ENCODE peak calls at places on chromosome 6, in nine cellular contexts. W is heart left ventricle, O is fibroblast of mammary gland, X is tibial artery, N is ovary, C is AG09309, R is psoas muscle, G is sigmoid colon, H is brain microvascular endothelial cell. F is an unnamed sample.

GRCh38 chr6:55433446-55434130 is 106.3 kb downstream of the GFRAL start:
- DNase-seq in G (no peak), C (no peak), R (no peak), W (no peak), X (no peak), H (peak), N (no peak), O (peak), F (peak)

GRCh38 chr6:114167583-114168576 is 174.9 kb downstream of the HS3ST5 start:
- DNase-seq in C (no peak), G (no peak), O (no peak), N (no peak), H (no peak), X (no peak), R (no peak), W (no peak), F (no peak)

GRCh38 chr6:3628143-3628840 is 123.2 kb downstream of the PXDC1 start:
- DNase-seq in H (no peak), N (no peak), X (no peak), R (no peak), O (no peak), W (no peak), G (no peak), C (no peak), F (no peak)

GRCh38 chr6:29746050-29746449 is 22.8 kb downstream of the HLA-F start:
- DNase-seq in O (no peak), H (no peak), X (no peak), G (peak), N (no peak), R (no peak), W (no peak), C (no peak), F (no peak)

GRCh38 chr6:154874684-154875594 is 120.2 kb upstream of the TIAM2 start:
- DNase-seq in G (no peak), X (no peak), W (no peak), H (no peak), C (no peak), O (peak), R (no peak), N (no peak), F (no peak)

GRCh38 chr6:117585647-117586046 is 16.7 kb downstream of the GOPC start:
- DNase-seq in G (no peak), O (no peak), R (no peak), C (no peak), W (no peak), H (no peak), N (no peak), X (no peak), F (no peak)

GRCh38 chr6:2522521-2522920 is 228.2 kb downstream of the MYLK4 start:
- DNase-seq in N (no peak), X (no peak), C (no peak), W (no peak), G (no peak), O (peak), H (peak), R (no peak), F (peak)

GRCh38 chr6:79872986-79873385 is 74.4 kb downstream of the ELOVL4 start:
- DNase-seq in H (peak), X (no peak), O (peak), N (no peak), W (no peak), C (peak), R (no peak), G (no peak), F (peak)

GRCh38 chr6:108168980-108169800 is 3.4 kb downstream of the NR2E1 start:
- DNase-seq in H (no peak), N (no peak), X (no peak), C (no peak), G (no peak), W (no peak), R (no peak), O (no peak), F (no peak)

GRCh38 chr6:16674666-16675392 is 86.4 kb downstream of the ATXN1 start:
- DNase-seq in H (peak), W (no peak), G (no peak), R (no peak), N (no peak), X (no peak), C (peak), O (peak), F (no peak)

GRCh38 chr6:123570813-123571684 is 65.7 kb downstream of the TRDN start:
- DNase-seq in X (no peak), W (no peak), O (no peak), H (no peak), R (no peak), N (no peak), C (no peak), G (no peak), F (no peak)

GRCh38 chr6:135722679-135723078 is 128.8 kb upstream of the PDE7B start:
- DNase-seq in C (peak), X (no peak), G (no peak), W (no peak), N (no peak), O (peak), R (no peak), H (peak), F (peak)

DNA sequence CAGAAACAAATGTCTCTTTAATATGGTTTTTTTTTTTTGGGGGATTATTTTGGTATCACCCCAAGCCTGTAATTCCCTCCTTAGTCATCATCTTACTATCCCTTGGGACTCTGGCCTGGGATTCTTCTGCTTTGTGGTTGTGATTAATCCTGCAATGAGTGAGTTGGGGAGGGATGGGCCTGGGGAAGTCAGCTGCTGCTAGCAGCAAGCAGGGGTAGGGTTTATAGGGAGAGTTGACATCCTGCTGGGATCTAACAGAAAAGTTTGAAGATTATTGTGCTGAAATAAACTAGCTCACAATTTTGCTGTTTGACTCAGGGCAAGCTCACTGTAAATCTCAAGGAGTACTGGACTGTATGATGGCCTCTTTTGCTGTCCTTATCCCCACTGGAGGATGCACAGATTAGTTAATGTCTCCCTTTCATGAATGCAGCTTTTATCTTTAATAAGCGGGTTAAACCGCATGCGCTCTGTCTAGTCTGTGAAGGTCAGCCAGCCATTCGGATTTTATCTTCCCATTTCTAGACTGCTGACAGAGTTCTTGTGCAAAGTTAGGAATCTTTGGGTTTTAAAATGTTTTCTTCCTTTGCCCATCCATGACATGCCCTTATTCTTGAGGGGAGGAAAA is 83.4 kb downstream of the JARID2 start:
- DNase-seq in N (no peak), X (no peak), C (peak), O (peak), R (no peak), G (no peak), W (no peak), H (peak), F (peak)
- H3K4me3 ChIP-seq in N (no peak), X (no peak), C (no peak), O (no peak), R (no peak), G (no peak), W (no peak), H (no peak), F (no peak)

GRCh38 chr6:33014841-33015634 is 5.6 kb upstream of the HLA-DOA start:
- DNase-seq in C (peak), N (no peak), O (peak), W (peak), R (no peak), X (no peak), G (no peak), H (peak), F (peak)

GRCh38 chr6:33010356-33010755 is 965 bp upstream of the HLA-DOA start:
- DNase-seq in H (no peak), X (no peak), C (no peak), O (no peak), R (no peak), N (no peak), G (no peak), W (no peak), F (no peak)

GRCh38 chr6:33015798-33016197 is 6.4 kb upstream of the HLA-DOA start:
- DNase-seq in G (no peak), C (no peak), O (no peak), W (peak), X (no peak), H (no peak), N (no peak), R (no peak), F (no peak)

GRCh38 chr6:33017024-33017423 is 7.6 kb upstream of the HLA-DOA start:
- DNase-seq in H (no peak), W (no peak), R (no peak), O (no peak), N (no peak), X (no peak), G (no peak), C (no peak), F (no peak)

GRCh38 chr6:33013608-33014007 is 4.2 kb upstream of the HLA-DOA start:
- DNase-seq in X (no peak), G (no peak), W (no peak), R (no peak), O (no peak), H (no peak), C (no peak), N (no peak), F (no peak)
- TF ChIP-seq CTCF in X (no peak), G (no peak), W (no peak), R (no peak), O (no peak), H (no peak), C (no peak), N (no peak), F (no peak)

DNA sequence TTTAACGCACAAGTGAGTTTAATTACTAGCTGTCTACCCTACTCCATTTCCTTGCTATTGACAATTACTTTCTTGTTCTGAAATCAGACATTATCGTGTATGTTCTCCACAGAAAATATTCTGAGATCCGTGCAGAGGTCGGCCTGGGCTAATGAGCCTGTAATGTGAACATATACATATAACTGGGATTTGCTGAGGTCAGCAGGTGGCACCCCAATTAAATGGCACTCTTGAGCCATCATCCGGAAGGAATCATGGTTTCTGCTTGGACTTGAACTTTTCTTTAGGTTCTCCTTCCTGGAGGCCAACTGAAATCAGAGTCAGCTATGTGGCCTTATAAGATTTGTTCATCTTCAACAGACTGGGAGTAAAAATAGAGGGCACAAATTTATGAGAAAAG is 3.6 kb downstream of the HLA-DQB1 start:
- DNase-seq in H (no peak), R (no peak), N (no peak), X (no peak), W (no peak), G (no peak), C (no peak), O (no peak), F (no peak)
- H3K4me3 ChIP-seq in H (no peak), R (no peak), N (no peak), X (no peak), W (no peak), G (no peak), C (no peak), O (no peak), F (no peak)

GRCh38 chr6:122202576-122203137 is 196.8 kb upstream of the HSF2 start:
- DNase-seq in H (no peak), G (no peak), R (no peak), O (no peak), C (no peak), W (no peak), N (no peak), X (no peak), F (no peak)
- TF ChIP-seq CTCF in H (no peak), G (no peak), R (no peak), O (no peak), C (no peak), W (no peak), N (no peak), X (no peak), F (no peak)

DNA sequence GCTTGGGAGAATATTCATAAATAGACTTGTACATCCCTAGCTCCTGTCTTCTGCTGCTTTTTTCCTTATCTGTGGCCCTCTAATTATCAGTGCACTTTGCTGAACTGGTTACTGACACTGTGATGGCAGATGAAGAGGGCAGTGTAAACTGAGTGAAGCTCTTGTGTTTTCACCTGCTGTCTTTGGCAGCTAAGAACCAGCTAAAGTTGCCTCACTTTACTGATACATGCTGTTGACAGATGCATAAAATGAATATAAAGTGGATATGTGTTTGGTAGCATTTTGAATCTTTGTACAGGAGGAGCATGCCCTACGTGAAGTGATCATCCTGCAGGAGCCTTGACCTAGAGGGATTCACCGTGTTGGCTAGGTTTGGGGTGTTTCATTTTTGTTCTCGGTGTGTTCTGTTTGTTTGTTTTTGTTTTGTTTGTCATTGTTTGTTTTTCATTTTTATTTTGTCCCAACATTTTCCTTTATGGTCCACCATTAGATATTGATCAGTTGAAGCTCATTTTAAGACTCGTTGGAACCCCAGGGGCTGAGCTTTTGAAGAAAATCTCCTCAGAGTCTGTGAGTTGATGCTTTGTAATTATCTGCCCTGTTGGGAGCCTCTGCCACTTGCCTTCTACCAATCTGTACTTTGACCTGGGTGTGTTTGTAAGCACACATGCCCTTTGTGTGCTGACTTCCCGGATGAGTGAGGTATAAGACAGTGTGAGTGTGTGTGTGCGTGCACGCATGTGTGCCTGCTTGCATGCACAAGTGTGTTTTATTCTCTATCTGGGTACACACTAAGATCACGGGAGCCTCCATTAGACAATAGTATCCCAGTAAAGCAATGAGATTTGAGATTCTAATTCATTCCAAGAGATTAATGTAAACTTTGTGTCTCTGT is 34.6 kb upstream of the MAPK13 start:
- DNase-seq in N (no peak), X (no peak), O (no peak), W (no peak), H (no peak), G (no peak), C (no peak), R (no peak), F (no peak)
- H3K4me3 ChIP-seq in N (no peak), X (no peak), O (no peak), W (no peak), H (no peak), G (no peak), C (no peak), R (no peak), F (no peak)

GRCh38 chr6:87968435-87969278 is 79.0 kb upstream of the SPACA1 start:
- DNase-seq in C (no peak), O (no peak), R (no peak), N (peak), G (no peak), X (no peak), H (peak), W (no peak), F (no peak)
- TF ChIP-seq CTCF in C (no peak), O (no peak), R (no peak), N (no peak), G (no peak), X (no peak), H (no peak), W (no peak), F (peak)

GRCh38 chr6:42276008-42276890 is 58.6 kb upstream of the MRPS10 start:
- DNase-seq in G (peak), H (peak), R (peak), C (no peak), X (peak), N (peak), O (peak), W (peak), F (no peak)
- H3K4me3 ChIP-seq in G (no peak), H (no peak), R (no peak), C (no peak), X (no peak), N (no peak), O (no peak), W (no peak), F (no peak)

DNA sequence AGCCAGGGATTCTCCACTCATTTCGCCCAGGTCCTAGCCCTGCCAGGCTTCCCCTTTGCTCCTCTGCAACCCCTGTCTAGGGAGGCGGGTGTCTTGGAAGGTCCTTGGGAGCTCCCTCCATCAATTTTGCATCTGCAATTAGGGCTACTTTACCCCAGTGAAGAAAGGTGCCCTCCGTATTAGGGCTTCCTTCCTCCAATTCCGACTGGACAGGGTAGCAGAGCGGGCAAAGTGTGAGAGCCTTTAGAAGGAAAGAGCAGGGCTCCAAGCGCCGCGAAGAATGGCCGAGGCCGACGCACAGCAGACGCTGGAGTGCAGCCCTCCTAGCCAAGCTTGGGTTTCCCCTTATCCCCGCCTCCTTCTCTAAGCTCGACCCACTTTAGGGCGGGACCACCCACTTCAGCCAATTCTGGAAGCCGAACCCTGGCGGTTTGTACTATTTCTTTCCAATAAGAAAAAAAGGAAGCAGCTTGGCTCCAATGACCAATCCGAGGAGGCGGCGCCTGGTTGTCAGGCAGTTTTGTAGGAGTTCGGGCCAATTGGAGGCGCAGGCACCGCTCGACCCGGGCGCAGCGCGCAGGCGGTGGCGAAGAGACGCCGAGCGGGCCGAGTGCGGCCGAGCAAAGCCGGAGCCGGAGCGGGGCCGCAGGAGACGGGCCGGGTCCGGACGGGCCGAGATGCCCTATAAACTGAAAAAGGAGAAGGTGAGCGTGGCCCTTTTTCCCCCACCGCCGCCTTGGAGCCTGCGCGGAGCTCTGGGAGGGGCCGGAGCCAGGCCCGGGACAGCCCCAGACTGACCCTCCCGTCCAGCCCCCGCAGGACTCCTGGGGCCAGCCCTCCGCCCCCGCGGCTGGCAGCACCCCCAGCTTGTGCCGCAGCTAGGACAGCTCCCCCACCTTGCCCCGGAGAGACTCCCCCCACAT is at the start of gene PPP2R5D:
- DNase-seq in X (peak), H (peak), N (peak), C (peak), W (peak), G (peak), O (peak), R (peak), F (peak)
- TF ChIP-seq CTCF in X (peak), H (peak), N (no peak), C (no peak), W (no peak), G (peak), O (no peak), R (no peak), F (no peak)